ENCODE peak calls at places on chromosomes 13 and 19, in four cellular contexts. W is mesendoderm; B is GM23248; P is CD8-positive, alpha-beta T cell. S is an unnamed sample.

GRCh38 chr13:55483626-55484158 is 1657.0 kb upstream of the PRR20A start:
- DNase-seq in W (no peak), B (no peak), P (no peak), S (no peak)

GRCh38 chr13:31755803-31756212 is 16.5 kb downstream of the RXFP2 start:
- DNase-seq in W (no peak), B (peak), P (no peak), S (no peak)

GRCh38 chr13:107554355-107554905 is 660.9 kb downstream of the LIG4 start:
- DNase-seq in W (no peak), B (no peak), P (no peak), S (no peak)

GRCh38 chr13:94419304-94419943 is 60.1 kb downstream of the DCT start:
- DNase-seq in W (no peak), B (peak), P (no peak), S (no peak)

GRCh38 chr13:106100261-106100919 is 435.1 kb downstream of the EFNB2 start:
- DNase-seq in W (peak), B (no peak), P (no peak), S (no peak)

GRCh38 chr13:20721454-20722357 is 18.2 kb downstream of the IL17D start:
- DNase-seq in W (peak), B (peak), P (no peak), S (no peak)

GRCh38 chr13:32246468-32246867 is 68.7 kb downstream of the ZAR1L start:
- DNase-seq in W (peak), B (peak), P (peak), S (no peak)

GRCh38 chr19:1568320-1569019 is at the start of gene MEX3D:
- DNase-seq in W (peak), B (peak), P (peak), S (peak)

GRCh38 chr13:99959538-99960230 is 11.9 kb downstream of the ZIC5 start:
- DNase-seq in W (peak), B (peak), P (no peak), S (no peak)

GRCh38 chr19:3618811-3619630 is 7.6 kb downstream of the CACTIN start:
- DNase-seq in W (no peak), B (no peak), P (no peak), S (no peak)

GRCh38 chr13:110465696-110466095 is 95.8 kb downstream of the RAB20 start:
- DNase-seq in W (no peak), B (no peak), P (no peak), S (no peak)

GRCh38 chr13:62125451-62125850 is 709.8 kb upstream of the PCDH20 start:
- DNase-seq in W (no peak), B (no peak), P (no peak), S (no peak)

GRCh38 chr13:99811067-99811715 is 160.4 kb downstream of the ZIC5 start:
- DNase-seq in W (no peak), B (no peak), P (no peak), S (no peak)

DNA sequence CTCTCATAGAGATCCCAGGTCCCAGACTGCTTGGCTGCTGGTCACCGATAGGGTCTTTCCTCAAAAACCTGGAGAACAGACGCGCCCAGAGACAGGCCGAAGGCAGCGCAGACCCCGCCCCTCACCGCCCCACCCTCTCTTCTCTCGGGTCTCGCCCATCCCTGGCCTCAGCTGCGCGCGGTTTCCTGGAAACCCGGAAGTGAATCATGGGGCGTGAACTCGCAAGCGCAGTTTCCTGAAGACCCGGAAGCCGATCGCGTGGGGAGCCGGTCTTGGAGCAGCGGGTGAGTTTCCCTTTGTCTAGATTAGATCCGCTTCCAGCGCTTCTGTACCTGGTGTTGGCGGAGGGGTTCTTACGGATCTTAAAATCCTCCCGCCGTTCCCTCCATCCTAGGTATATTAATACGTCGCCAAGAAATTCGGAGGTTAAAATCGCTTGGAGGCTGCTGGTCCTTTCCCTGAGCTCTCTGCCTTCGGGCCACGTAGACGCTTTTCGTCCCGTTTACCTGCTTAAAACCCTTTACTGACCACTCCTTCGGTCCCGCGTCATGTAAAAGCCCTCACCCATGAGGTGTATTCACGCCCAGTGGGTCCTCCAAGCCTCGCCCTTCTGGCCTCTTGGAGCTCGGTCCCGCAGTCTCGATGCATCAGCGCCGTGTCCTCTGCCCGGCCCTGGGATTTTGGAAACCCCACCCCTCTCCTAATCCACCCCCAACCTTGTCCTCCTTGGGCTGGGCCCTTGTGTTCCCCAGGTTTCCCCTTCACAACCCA is at the start of gene ZNF578:
- DNase-seq in W (peak), B (peak), P (peak), S (peak)
- H3K4me3 ChIP-seq in W (peak), B (peak), P (peak), S (peak)

GRCh38 chr19:18446811-18447359 is 9.0 kb upstream of the ISYNA1 start:
- DNase-seq in W (no peak), B (no peak), P (no peak), S (no peak)
- H3K27ac ChIP-seq in W (no peak), B (no peak), P (no peak), S (no peak)

DNA sequence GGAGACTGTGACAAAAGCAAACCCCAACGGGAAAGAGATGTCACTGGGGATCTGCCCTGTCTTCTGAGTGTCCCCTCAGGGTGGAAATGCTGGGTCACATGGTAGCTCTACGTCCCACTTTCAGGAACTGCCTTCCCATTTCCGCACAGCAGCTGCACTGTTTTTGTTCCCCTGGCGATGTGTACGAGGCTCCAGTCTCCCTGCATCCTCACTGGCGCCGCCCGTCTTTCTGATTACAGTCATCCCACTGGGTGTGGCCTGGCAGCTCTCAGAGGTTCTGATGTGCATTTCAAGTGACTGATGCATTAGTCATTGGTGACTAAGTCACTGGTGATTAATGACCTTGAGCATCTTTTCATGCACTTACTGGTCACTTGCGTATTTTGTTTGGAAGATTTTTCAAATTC is 21.2 kb downstream of the PCID2 start:
- DNase-seq in W (peak), B (peak), P (peak), S (peak)
- H3K4me3 ChIP-seq in W (no peak), B (peak), P (no peak), S (peak)

GRCh38 chr19:17305211-17305516 is 508 bp upstream of the MRPL34 start:
- DNase-seq in W (no peak), B (no peak), P (no peak), S (no peak)

GRCh38 chr19:17304386-17305047 is 1.2 kb upstream of the MRPL34 start:
- DNase-seq in W (no peak), B (no peak), P (no peak), S (no peak)

GRCh38 chr19:17303940-17304267 is 679 bp upstream of the ABHD8 start:
- DNase-seq in W (no peak), B (peak), P (no peak), S (no peak)

GRCh38 chr19:17306285-17306714 is 628 bp downstream of the MRPL34 start:
- DNase-seq in W (no peak), B (no peak), P (no peak), S (no peak)

DNA sequence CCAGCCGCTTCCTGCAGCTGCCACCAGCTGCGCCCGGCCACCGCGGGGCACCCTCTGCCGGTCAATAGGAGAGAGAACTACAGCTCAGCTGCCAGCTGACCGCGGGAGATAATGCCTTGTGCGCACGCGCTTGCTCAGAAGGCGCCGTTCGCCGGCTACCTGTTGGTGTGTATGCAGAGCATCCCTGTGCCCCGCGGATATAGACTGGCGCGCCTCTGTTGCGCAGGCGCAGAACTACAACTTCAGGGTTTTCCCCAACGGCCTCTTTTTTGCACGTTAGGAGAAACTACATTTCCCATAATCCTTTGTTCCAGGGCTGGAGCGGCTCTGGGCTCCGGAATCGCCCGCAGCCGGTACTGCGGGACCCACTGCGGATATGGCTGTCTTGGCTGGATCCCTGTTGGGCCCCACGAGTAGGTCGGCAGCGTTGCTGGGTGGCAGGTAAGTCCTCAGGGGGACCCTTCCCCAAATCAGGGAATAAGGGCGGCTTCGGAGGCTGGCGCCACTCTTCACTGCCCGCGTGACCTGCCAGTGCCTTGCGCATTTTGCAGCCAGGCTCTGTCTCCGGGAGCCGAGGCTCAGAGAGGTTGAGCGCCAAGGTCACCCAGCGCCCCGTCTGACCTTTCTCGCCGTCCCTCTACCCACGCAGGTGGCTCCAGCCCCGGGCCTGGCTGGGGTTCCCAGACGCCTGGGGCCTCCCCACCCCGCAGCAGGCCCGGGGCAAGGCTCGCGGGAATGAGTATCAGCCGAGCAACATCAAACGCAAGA is at the start of gene MRPL34:
- DNase-seq in W (peak), B (peak), P (peak), S (no peak)
- H3K27ac ChIP-seq in W (peak), B (peak), P (peak), S (peak)

GRCh38 chr19:40806385-40807146 is 7.6 kb downstream of the EGLN2 start:
- DNase-seq in W (peak), B (peak), P (peak), S (peak)
- H3K4me3 ChIP-seq in W (no peak), B (peak), P (peak), S (peak)

GRCh38 chr19:58346961-58347929 is 6.0 kb downstream of the A1BG start:
- DNase-seq in W (peak), B (peak), P (peak), S (peak)
- H3K27ac ChIP-seq in W (no peak), B (peak), P (peak), S (peak)

S was measured in dorsolateral prefrontal cortex.